ENCODE peak calls at places on chromosomes 2 and 18, in ten cellular contexts. H, C, P, L, M, F, J, K, D and U are unnamed samples.

GRCh38 chr2:188984126-188984525 is 10.0 kb downstream of the COL3A1 start:
- DNase-seq in F (peak; percentile 60), M (no peak), L (peak; percentile 55), P (no peak), D (no peak), K (no peak), C (peak; percentile 23), H (no peak), J (no peak), U (peak; percentile 49)

GRCh38 chr2:66940082-66940481 is 457.1 kb upstream of the ETAA1 start:
- DNase-seq in P (no peak), K (no peak), F (no peak), L (no peak), D (no peak), J (no peak), M (no peak), C (no peak), H (no peak), U (no peak)

GRCh38 chr2:25369439-25369838 is 27.7 kb upstream of the DNMT3A start:
- DNase-seq in P (no peak), H (no peak), M (no peak), D (no peak), C (no peak), L (no peak), F (no peak), K (no peak), J (no peak), U (no peak)

GRCh38 chr18:44922968-44923367 is 242.3 kb downstream of the SETBP1 start:
- DNase-seq in D (no peak), K (no peak), M (no peak), L (no peak), J (no peak), H (no peak), P (no peak), C (no peak), F (no peak), U (no peak)

GRCh38 chr2:38317725-38318124 is 59.3 kb downstream of the ATL2 start:
- DNase-seq in D (no peak), J (no peak), P (no peak), H (no peak), L (no peak), K (no peak), M (no peak), F (no peak), C (no peak), U (no peak)

GRCh38 chr2:204691911-204692510 is 146.7 kb downstream of the PARD3B start:
- DNase-seq in H (no peak), J (peak; percentile 47), P (peak; percentile 51), D (peak; percentile 40), C (peak; percentile 83), F (peak; percentile 83), L (peak; percentile 39), K (peak; percentile 55), M (no peak), U (peak; percentile 96)

GRCh38 chr2:172090044-172090946 is 5.0 kb downstream of the DLX1 start:
- DNase-seq in D (no peak), M (no peak), H (no peak), K (no peak), L (no peak), P (no peak), J (no peak), F (no peak), C (no peak), U (no peak)

GRCh38 chr2:166017208-166017607 is 63.6 kb upstream of the TTC21B start:
- DNase-seq in K (no peak), J (no peak), L (no peak), M (no peak), D (no peak), F (no peak), C (no peak), H (no peak), P (no peak), U (no peak)

GRCh38 chr2:163808406-163808805 is 72.6 kb upstream of the FIGN start:
- DNase-seq in K (no peak), H (no peak), P (no peak), D (no peak), C (no peak), F (no peak), J (no peak), L (no peak), M (no peak), U (no peak)

GRCh38 chr18:13481820-13482640 is 244.3 kb downstream of the FAM210A start:
- DNase-seq in M (no peak), P (no peak), H (no peak), C (no peak), K (peak; percentile 64), J (no peak), D (no peak), L (no peak), F (no peak), U (no peak)

GRCh38 chr2:218000137-218000536 is 2.7 kb downstream of the TNS1 start:
- DNase-seq in J (peak; percentile 86), D (no peak), K (no peak), L (peak; percentile 47), F (peak; percentile 60), H (no peak), M (no peak), P (no peak), C (no peak), U (no peak)

GRCh38 chr18:24271381-24272331 is 126.0 kb downstream of the OSBPL1A start:
- DNase-seq in L (no peak), F (peak; percentile 78), H (no peak), K (peak; percentile 23), C (peak; percentile 79), P (peak; percentile 74), J (peak; percentile 86), M (peak; percentile 67), D (peak; percentile 78), U (peak; percentile 81)

GRCh38 chr2:39730276-39730675 is 48.8 kb downstream of the THUMPD2 start:
- DNase-seq in M (no peak), L (no peak), D (no peak), K (no peak), F (no peak), P (no peak), C (no peak), H (no peak), J (no peak), U (no peak)

GRCh38 chr2:202871161-202872141 is at the start of gene ICA1L:
- DNase-seq in J (peak; percentile 91), K (peak; percentile 64), M (peak; percentile 44), P (peak; percentile 37), D (peak; percentile 89), H (peak; percentile 38), L (peak; percentile 20), F (peak; percentile 73), C (peak; percentile 46), U (peak; percentile 75)

GRCh38 chr2:172865422-172865821 is 129.8 kb downstream of the RAPGEF4 start:
- DNase-seq in C (peak; percentile 42), F (peak; percentile 10), P (no peak), L (no peak), M (no peak), J (no peak), K (no peak), D (no peak), H (no peak), U (no peak)

GRCh38 chr2:8923173-8923572 is 80.3 kb downstream of the MBOAT2 start:
- DNase-seq in H (no peak), P (no peak), K (no peak), L (no peak), J (no peak), F (no peak), M (no peak), C (no peak), D (no peak), U (no peak)

GRCh38 chr2:18404708-18405107 is 155.7 kb downstream of the RDH14 start:
- DNase-seq in D (no peak), J (no peak), F (no peak), P (no peak), K (peak; percentile 19), M (no peak), H (no peak), C (peak; percentile 69), L (no peak), U (peak; percentile 51)

GRCh38 chr2:55838653-55839052 is 84.9 kb downstream of the EFEMP1 start:
- DNase-seq in D (no peak), H (no peak), P (no peak), F (no peak), J (no peak), L (no peak), M (no peak), K (no peak), C (no peak), U (no peak)

GRCh38 chr2:26483027-26483326 is 5.1 kb upstream of the OTOF start:
- DNase-seq in K (no peak), F (no peak), M (no peak), H (no peak), P (no peak), D (no peak), L (no peak), J (no peak), C (no peak), U (no peak)

GRCh38 chr2:48380989-48381625 is 148.8 kb upstream of the STON1 start:
- DNase-seq in L (no peak), J (no peak), D (no peak), F (no peak), P (no peak), C (no peak), H (no peak), M (no peak), K (no peak), U (no peak)

GRCh38 chr2:225894240-225894980 is 494.9 kb downstream of the NYAP2 start:
- DNase-seq in H (no peak), D (no peak), M (no peak), P (no peak), L (peak; percentile 53), C (no peak), F (peak; percentile 81), J (peak; percentile 59), K (no peak), U (peak; percentile 17)

GRCh38 chr18:57438669-57439616 is 3.8 kb downstream of the ONECUT2 start:
- DNase-seq in L (no peak), K (no peak), D (no peak), P (no peak), F (no peak), H (no peak), J (no peak), C (no peak), M (no peak), U (no peak)

GRCh38 chr2:219086215-219086614 is 25.5 kb upstream of the IHH start:
- DNase-seq in D (no peak), H (no peak), J (no peak), C (no peak), L (no peak), F (no peak), K (no peak), M (no peak), P (no peak), U (no peak)

GRCh38 chr2:128531856-128532255 is 213.2 kb upstream of the HS6ST1 start:
- DNase-seq in D (no peak), M (no peak), F (no peak), P (no peak), K (no peak), L (no peak), C (no peak), H (no peak), J (no peak), U (peak; percentile 73)

GRCh38 chr2:209095432-209095831 is 328.4 kb upstream of the MAP2 start:
- DNase-seq in P (no peak), J (no peak), D (no peak), H (no peak), F (no peak), L (no peak), K (no peak), M (no peak), C (no peak), U (no peak)

GRCh38 chr18:61006687-61007224 is 326.5 kb upstream of the CDH20 start:
- DNase-seq in L (no peak), K (no peak), M (no peak), D (no peak), F (no peak), P (no peak), C (no peak), H (no peak), J (no peak), U (no peak)

GRCh38 chr2:149050188-149050587 is 11.7 kb downstream of the LYPD6B start:
- DNase-seq in K (peak; percentile 76), F (peak; percentile 65), P (no peak), M (no peak), L (no peak), C (no peak), J (peak; percentile 69), D (no peak), H (no peak), U (no peak)

GRCh38 chr2:96548558-96549465 is 12.3 kb downstream of the ARID5A start:
- DNase-seq in F (no peak), K (no peak), P (no peak), D (no peak), M (no peak), H (no peak), L (no peak), J (no peak), C (no peak), U (no peak)